ENCODE peak calls at places on chromosome 5, in four cellular contexts. W is H1, B is mesenchymal stem cell, L is trophoblast cell. K is an unnamed sample.

GRCh38 chr5:1557114-1557873 is 33.5 kb upstream of the LPCAT1 start:
- DNase-seq in W (no peak), B (no peak), L (no peak), K (no peak)

GRCh38 chr5:121378559-121379359 is 472.9 kb upstream of the FTMT start:
- DNase-seq in W (no peak), B (no peak), L (no peak), K (no peak)

GRCh38 chr5:151427258-151427657 is 20.1 kb upstream of the SLC36A1 start:
- DNase-seq in W (no peak), B (no peak), L (peak), K (no peak)

GRCh38 chr5:148949871-148950863 is 112.7 kb downstream of the SH3TC2 start:
- DNase-seq in W (no peak), B (no peak), L (no peak), K (no peak)

GRCh38 chr5:76329346-76329745 is 73.7 kb upstream of the IQGAP2 start:
- DNase-seq in W (no peak), B (no peak), L (no peak), K (no peak)

GRCh38 chr5:93990504-93991085 is 249.2 kb upstream of the POU5F2 start:
- DNase-seq in W (no peak), B (peak), L (peak), K (no peak)

GRCh38 chr5:138873096-138873885 is 1.8 kb downstream of the LRRTM2 start:
- DNase-seq in W (no peak), B (no peak), L (no peak), K (no peak)

GRCh38 chr5:94288937-94289336 is 329.5 kb downstream of the KIAA0825 start:
- DNase-seq in W (no peak), B (no peak), L (no peak), K (no peak)

GRCh38 chr5:90802695-90803317 is 244.2 kb downstream of the ADGRV1 start:
- DNase-seq in W (no peak), B (peak), L (peak), K (peak)

GRCh38 chr5:64147849-64148441 is 17.7 kb upstream of the RNF180 start:
- DNase-seq in W (no peak), B (peak), L (peak), K (peak)

GRCh38 chr5:170757182-170757601 is 26.3 kb upstream of the GABRP start:
- DNase-seq in W (no peak), B (peak), L (peak), K (no peak)

GRCh38 chr5:8663374-8663773 is 794.4 kb downstream of the MTRR start:
- DNase-seq in W (no peak), B (no peak), L (no peak), K (no peak)

GRCh38 chr5:128216860-128217531 is 133.4 kb downstream of the SLC12A2 start:
- DNase-seq in W (no peak), B (no peak), L (no peak), K (no peak)

GRCh38 chr5:154344461-154344860 is 101.3 kb upstream of the SAP30L start:
- DNase-seq in W (no peak), B (no peak), L (no peak), K (no peak)

GRCh38 chr5:14868771-14869170 is 2.8 kb downstream of the ANKH start:
- DNase-seq in W (no peak), B (no peak), L (no peak), K (no peak)

GRCh38 chr5:130138406-130139060 is 234.3 kb downstream of the CHSY3 start:
- DNase-seq in W (no peak), B (no peak), L (peak), K (no peak)

GRCh38 chr5:137730331-137730730 is 5.6 kb downstream of the KLHL3 start:
- DNase-seq in W (no peak), B (peak), L (peak), K (no peak)

GRCh38 chr5:159208508-159209437 is 580 bp downstream of the RNF145 start:
- DNase-seq in W (no peak), B (peak), L (peak), K (peak)

GRCh38 chr5:157827429-157827828 is 31.5 kb downstream of the CLINT1 start:
- DNase-seq in W (no peak), B (no peak), L (no peak), K (no peak)
- H2BK12ac ChIP-seq in W (no peak), B (no peak), L (no peak), K (no peak)

GRCh38 chr5:181161534-181162175 is 14.3 kb downstream of the OR2V2 start:
- DNase-seq in W (no peak), B (no peak), L (no peak), K (no peak)
- H2BK12ac ChIP-seq in W (peak), B (no peak), L (no peak), K (no peak)

GRCh38 chr5:83357621-83358231 is 113.8 kb upstream of the VCAN start:
- DNase-seq in W (no peak), B (no peak), L (no peak), K (no peak)
- H2BK12ac ChIP-seq in W (peak), B (no peak), L (no peak), K (no peak)

GRCh38 chr5:51882647-51883046 is 499.4 kb downstream of the ISL1 start:
- DNase-seq in W (no peak), B (peak), L (no peak), K (no peak)
- H2BK12ac ChIP-seq in W (peak), B (no peak), L (no peak), K (no peak)

GRCh38 chr5:66989286-66989685 is 207.3 kb downstream of the CD180 start:
- DNase-seq in W (no peak), B (peak), L (no peak), K (no peak)
- H2BK12ac ChIP-seq in W (no peak), B (no peak), L (no peak), K (no peak)

GRCh38 chr5:141850183-141850768 is 27.9 kb downstream of the PCDH1 start:
- DNase-seq in W (no peak), B (no peak), L (peak), K (peak)

GRCh38 chr5:141851195-141851874 is 26.9 kb downstream of the PCDH1 start:
- DNase-seq in W (no peak), B (no peak), L (no peak), K (no peak)

GRCh38 chr5:141849371-141850182 is 28.6 kb downstream of the PCDH1 start:
- DNase-seq in W (peak), B (peak), L (peak), K (peak)

GRCh38 chr5:141852448-141852847 is 25.8 kb downstream of the PCDH1 start:
- DNase-seq in W (no peak), B (no peak), L (no peak), K (no peak)

DNA sequence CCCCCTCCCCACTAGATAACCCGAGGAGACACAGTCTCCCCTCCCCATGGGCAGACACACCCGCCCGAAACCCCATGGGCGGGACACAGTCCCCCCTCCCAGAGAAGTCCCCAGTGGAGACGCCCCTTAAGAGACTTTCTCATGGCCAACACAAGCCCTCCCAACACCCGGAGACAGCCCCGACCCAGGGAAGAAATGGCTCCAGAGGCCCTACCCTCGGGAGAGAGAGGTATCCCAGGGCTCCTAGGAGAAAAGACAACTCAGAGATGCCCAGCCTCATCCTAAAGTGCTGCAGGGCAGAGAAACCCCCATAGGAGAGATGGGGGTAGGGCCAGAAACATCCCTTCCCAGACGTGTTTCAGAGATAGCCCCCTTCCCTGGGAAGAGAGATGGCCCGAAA is 27.4 kb downstream of the PCDH1 start:
- DNase-seq in W (no peak), B (no peak), L (peak), K (no peak)
- H2BK12ac ChIP-seq in W (peak), B (peak), L (peak), K (no peak)

DNA sequence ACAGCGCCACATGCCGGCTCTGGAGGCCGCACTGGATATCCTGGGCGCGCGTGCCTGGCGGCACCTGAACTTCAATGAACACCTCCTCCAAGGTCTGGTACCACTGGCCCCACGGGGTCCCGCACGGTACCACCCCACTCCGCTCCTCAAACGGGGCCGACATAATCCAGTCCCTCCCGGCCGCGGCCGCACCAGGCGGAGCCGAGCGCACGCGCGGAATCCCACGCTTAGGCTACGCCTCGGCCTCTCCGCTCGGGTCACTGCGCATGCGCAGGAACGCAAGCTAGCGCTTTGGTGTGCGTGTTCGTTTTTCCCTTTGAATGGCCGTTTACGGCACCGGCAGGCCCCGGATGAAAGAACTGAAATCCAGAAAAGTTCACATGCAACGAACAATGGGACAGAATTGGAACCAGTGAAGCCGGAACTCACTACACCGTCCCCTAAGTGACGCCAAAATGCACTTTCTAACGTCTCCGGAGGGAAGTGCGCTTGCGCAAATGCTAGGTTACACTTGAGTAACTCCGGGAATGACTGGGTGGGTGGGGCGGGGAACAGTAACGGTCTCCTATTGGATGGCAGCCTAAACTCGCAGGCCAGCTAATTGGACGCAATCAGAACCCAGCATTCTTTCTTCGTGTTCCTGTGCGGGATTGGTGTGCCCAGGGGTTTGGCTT is at the start of gene NUDCD2:
- DNase-seq in W (peak), B (peak), L (peak), K (peak)
- H2BK12ac ChIP-seq in W (peak), B (peak), L (peak), K (no peak)

K was measured in neuronal stem cell.